ENCODE peak calls at places on chromosome 3, in seven cellular contexts. P is H9, I is mesenchymal stem cell, D is IMR-90, W is neuronal stem cell, Q is H1, Z is trophoblast cell. E is an unnamed sample.

GRCh38 chr3:27717200-27717852 is 4.8 kb downstream of the EOMES start:
- DNase-seq in I (no peak), P (no peak), Q (no peak), Z (no peak), D (no peak), W (no peak), E (no peak)

GRCh38 chr3:102124301-102125158 is 275.2 kb downstream of the NFKBIZ start:
- DNase-seq in Q (no peak), P (no peak), I (peak), Z (peak), W (no peak), D (peak), E (peak)

GRCh38 chr3:21414506-21414905 is 336.5 kb downstream of the ZNF385D start:
- DNase-seq in W (no peak), Z (no peak), P (no peak), Q (no peak), D (no peak), I (no peak), E (no peak)

GRCh38 chr3:10281951-10282350 is 10.8 kb downstream of the GHRL start:
- DNase-seq in I (no peak), P (no peak), W (no peak), Z (no peak), D (peak), Q (no peak), E (no peak)

GRCh38 chr3:39515681-39516441 is 48.4 kb downstream of the MOBP start:
- DNase-seq in P (no peak), D (no peak), Q (no peak), I (no peak), Z (no peak), W (no peak), E (no peak)

GRCh38 chr3:101803152-101803782 is 24.3 kb downstream of the NXPE3 start:
- DNase-seq in I (peak), Z (peak), W (peak), Q (no peak), P (no peak), D (peak), E (peak)

GRCh38 chr3:155871746-155872158 is 1.3 kb downstream of the GMPS start:
- DNase-seq in Z (no peak), I (peak), P (no peak), Q (no peak), W (no peak), D (peak), E (no peak)

GRCh38 chr3:13025090-13025489 is 48.1 kb downstream of the IQSEC1 start:
- DNase-seq in D (peak), Z (peak), I (peak), P (no peak), Q (no peak), W (no peak), E (no peak)

GRCh38 chr3:107600784-107601183 is 78.0 kb downstream of the BBX start:
- DNase-seq in Z (no peak), I (no peak), Q (no peak), D (no peak), P (no peak), W (no peak), E (no peak)

GRCh38 chr3:179716811-179717210 is 64.0 kb downstream of the USP13 start:
- DNase-seq in P (no peak), Z (no peak), I (peak), D (peak), Q (no peak), W (no peak), E (no peak)

GRCh38 chr3:50189989-50190388 is 1.4 kb upstream of the GNAT1 start:
- DNase-seq in Z (no peak), D (no peak), I (no peak), W (no peak), Q (no peak), P (no peak), E (no peak)

GRCh38 chr3:12303532-12303931 is 14.7 kb downstream of the PPARG start:
- DNase-seq in W (no peak), P (no peak), Q (no peak), Z (peak), D (peak), I (peak), E (no peak)

GRCh38 chr3:126170073-126170916 is 10.1 kb downstream of the ALDH1L1 start:
- DNase-seq in I (no peak), D (no peak), Z (no peak), W (no peak), Q (no peak), P (no peak), E (no peak)

DNA sequence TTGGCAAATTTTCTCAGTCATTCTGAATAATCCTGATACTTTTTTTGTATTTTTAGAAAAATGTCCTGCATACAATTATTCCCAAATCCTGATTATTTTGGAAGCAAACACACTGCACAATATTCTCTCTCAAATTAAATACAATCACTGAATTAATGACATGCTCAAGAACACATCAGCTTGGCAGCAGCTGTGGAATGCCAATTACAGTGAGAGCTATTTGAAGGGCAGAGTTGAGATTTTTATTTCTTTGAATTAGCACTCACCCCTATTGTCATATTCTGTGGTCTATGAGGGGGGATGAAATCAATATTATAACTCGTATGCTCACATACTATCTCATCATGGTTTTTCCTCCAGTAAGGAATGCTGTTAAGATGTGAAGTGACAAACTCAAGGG is 312.2 kb downstream of the CNTN3 start:
- DNase-seq in W (no peak), Z (no peak), Q (no peak), I (no peak), P (no peak), D (no peak), E (no peak)
- H3K23ac ChIP-seq in W (no peak), Z (no peak), Q (no peak), I (no peak), P (no peak), D (no peak), E (no peak)

GRCh38 chr3:194139977-194140351 is 4.0 kb downstream of the HES1 start:
- DNase-seq in D (peak), Z (no peak), I (peak), W (no peak), Q (no peak), P (no peak), E (peak)
- H3K9ac ChIP-seq in D (no peak), Z (no peak), I (peak), W (no peak), Q (no peak), P (no peak), E (peak)

DNA sequence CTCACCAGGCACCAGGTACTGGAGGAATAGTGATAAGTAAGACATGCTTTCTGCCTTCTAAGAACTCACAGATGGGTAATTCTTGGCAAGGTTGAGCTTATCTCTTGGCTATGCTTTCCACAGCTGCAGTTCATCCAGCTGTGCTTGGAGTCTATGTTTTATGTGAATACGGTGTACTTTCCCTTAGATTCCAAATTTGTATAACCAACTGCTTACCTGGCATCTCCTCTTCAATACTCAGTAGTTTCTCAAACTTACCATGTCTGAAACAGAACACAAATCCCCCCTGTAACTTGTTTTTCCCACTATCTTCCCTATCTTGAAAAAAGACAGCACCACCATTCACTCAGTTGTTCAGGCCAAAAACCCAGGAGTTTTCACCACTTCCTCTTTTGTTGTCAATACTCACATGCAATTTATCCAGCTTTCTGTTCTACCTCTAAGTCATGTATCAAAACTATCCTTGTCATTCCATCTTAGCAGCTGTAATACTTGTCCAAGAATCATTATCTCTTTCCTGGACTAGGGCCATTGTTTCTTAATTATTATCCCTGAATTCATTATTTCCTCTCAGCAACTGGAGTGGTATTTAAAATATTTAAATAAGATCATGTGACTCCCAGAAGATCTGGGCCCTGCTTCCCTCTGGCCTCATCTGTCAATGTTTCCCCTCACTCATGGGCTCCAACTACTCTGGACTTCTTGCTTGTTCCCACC is 32.6 kb downstream of the COL6A5 start:
- DNase-seq in Z (no peak), Q (no peak), P (no peak), W (no peak), I (no peak), D (no peak), E (no peak)
- H3K4me2 ChIP-seq in Z (no peak), Q (no peak), P (no peak), W (no peak), I (no peak), D (no peak), E (no peak)

GRCh38 chr3:197295871-197296270 is 2.5 kb downstream of the DLG1 start:
- DNase-seq in Z (no peak), Q (no peak), D (no peak), W (no peak), I (no peak), P (no peak), E (no peak)
- H3K23ac ChIP-seq in Z (no peak), Q (no peak), D (peak), W (no peak), I (no peak), P (no peak), E (no peak)

DNA sequence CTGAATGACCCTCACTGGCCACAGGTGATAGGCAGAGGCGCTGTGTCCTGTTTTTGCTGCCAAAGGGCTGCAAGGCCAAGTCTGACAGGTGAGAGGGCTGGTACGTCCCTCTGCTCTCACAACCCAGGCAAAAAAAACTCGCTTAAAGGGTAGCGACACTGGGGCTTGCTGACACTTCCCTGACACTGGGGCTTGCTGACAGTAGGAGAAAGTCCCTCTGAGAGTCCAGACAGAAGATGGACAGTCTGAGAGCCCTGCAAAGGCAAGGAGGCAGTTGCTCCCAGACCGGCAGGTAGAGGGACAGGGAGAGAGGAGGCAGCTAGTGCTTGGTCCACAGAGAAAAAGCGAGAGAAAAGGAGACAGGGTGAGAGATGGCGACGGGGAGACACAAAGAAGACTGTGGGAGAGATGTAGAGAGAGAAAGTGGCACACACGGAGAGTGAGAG is 575 bp downstream of the ARHGEF3 start:
- DNase-seq in Q (no peak), I (no peak), P (peak), D (no peak), W (no peak), Z (no peak), E (no peak)
- H3K9ac ChIP-seq in Q (peak), I (peak), P (no peak), D (peak), W (peak), Z (no peak), E (peak)

GRCh38 chr3:59754456-59754855 is 704.6 kb upstream of the CFAP20DC start:
- DNase-seq in W (no peak), D (no peak), P (no peak), Q (no peak), Z (no peak), I (no peak), E (no peak)

GRCh38 chr3:59751606-59752005 is 701.8 kb upstream of the CFAP20DC start:
- DNase-seq in D (no peak), W (no peak), Z (peak), I (no peak), Q (no peak), P (no peak), E (peak)

GRCh38 chr3:59756930-59757329 is 707.1 kb upstream of the CFAP20DC start:
- DNase-seq in Z (no peak), P (no peak), I (no peak), Q (no peak), W (no peak), D (no peak), E (no peak)

GRCh38 chr3:59752925-59753324 is 703.1 kb upstream of the CFAP20DC start:
- DNase-seq in P (no peak), D (no peak), W (no peak), Q (no peak), I (no peak), Z (no peak), E (no peak)

DNA sequence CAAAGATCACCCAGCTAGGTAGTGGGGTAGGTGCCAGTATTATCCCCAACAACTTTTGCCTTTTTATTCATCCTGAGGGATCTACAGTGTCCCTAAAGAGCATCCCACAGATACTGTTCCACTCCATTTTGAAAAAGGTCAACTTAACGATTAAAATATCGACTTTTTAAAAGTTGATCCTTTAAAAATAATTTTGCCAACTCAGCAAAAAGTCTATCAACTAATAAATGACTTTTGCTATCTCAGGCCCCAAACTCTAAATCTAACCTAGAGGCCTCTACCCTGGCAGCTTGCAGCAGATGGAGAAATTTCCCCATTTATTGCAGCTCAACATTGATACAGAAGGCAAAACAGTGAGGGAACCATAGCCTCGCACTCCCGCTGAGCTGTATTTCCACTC is 704.0 kb upstream of the CFAP20DC start:
- DNase-seq in D (no peak), Z (no peak), Q (no peak), W (no peak), P (no peak), I (no peak), E (no peak)
- H3K4me2 ChIP-seq in D (no peak), Z (no peak), Q (no peak), W (no peak), P (no peak), I (no peak), E (no peak)

GRCh38 chr3:61832375-61833229 is 271.2 kb downstream of the PTPRG start:
- DNase-seq in Z (no peak), I (no peak), W (no peak), D (peak), Q (no peak), P (no peak), E (no peak)

GRCh38 chr3:61828158-61828874 is 266.9 kb downstream of the PTPRG start:
- DNase-seq in Q (no peak), D (no peak), P (no peak), Z (peak), I (no peak), W (no peak), E (no peak)

GRCh38 chr3:61829301-61830110 is 268.1 kb downstream of the PTPRG start:
- DNase-seq in W (no peak), D (no peak), I (peak), P (no peak), Z (no peak), Q (no peak), E (no peak)

GRCh38 chr3:61828880-61829279 is 267.5 kb downstream of the PTPRG start:
- DNase-seq in Q (no peak), D (no peak), Z (no peak), I (no peak), P (no peak), W (no peak), E (no peak)

DNA sequence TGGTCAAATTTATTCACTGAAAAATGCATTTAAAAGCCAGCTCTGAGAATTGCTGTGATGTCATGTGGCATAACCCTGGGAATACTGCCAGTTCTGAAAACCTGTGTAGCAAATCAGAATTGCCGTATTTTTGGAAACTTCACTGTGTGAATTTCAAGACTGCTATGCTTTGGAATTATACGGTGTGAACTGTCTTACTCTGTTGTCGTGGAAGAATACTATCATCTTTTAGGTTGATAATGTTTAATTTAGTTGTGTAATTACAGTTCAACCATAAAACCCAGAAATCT is 268.7 kb downstream of the PTPRG start:
- DNase-seq in W (no peak), Q (no peak), P (no peak), D (peak), I (no peak), Z (no peak), E (no peak)
- H3K23ac ChIP-seq in W (no peak), Q (no peak), P (no peak), D (no peak), I (no peak), Z (no peak), E (no peak)

DNA sequence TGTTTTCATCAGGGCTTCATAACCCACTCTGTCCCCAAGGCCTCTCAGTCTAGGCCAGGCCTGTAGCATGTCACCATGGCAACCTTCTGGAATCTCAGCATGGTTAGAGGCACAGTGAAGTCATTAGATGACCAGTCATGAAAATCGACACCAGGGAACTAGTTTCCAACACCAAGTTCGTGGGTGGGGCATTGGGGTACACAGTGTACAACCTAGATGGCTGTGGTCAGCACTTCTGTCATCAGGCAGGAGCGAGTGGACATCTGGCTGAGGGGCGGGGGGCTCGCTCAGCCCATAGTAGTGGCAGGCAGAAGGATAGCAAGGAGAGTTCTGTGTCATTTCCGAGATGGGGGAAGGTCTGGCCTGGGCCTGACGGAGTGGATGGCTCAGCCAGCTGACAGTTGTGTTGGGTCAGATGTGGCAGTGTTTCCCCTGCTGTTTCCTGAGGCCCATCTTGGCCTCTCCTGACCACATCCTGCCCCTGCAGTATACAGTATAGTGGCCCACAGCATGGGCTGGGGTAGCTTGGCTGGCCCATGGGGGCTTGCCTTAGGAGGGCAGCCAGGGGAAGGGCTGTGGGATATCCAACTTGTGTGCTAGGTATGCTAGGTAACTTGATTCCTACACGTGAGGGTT is 75.8 kb upstream of the PRR23C start:
- DNase-seq in D (peak), P (no peak), Z (no peak), I (peak), W (no peak), Q (no peak), E (peak)
- H3K9ac ChIP-seq in D (no peak), P (no peak), Z (no peak), I (peak), W (no peak), Q (no peak), E (no peak)

DNA sequence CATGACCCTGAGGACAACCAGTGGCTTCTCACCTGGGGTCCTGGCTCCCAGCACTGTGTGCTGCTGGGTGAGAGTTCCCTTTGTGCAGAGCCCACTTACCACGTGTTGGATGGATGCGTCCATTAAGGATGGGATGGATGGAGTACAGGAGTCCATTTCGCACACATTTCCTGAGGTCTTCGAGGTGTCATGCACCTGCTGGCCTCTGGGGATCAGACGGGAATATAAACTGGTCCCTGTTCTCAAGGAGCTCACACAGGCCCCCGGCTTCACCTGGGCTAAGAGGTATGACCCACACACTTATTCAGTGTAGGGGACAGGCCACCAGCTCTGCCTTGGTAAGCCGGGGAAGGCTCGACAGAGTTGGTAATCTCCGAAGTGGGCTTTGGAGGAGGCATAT is 39.5 kb downstream of the MAGEF1 start:
- DNase-seq in P (no peak), Q (no peak), Z (no peak), D (no peak), W (no peak), I (no peak), E (no peak)
- H3K4me2 ChIP-seq in P (no peak), Q (no peak), Z (no peak), D (no peak), W (no peak), I (no peak), E (no peak)

E was measured in mesendoderm.